ENCODE peak calls at places on chromosome 2, in ten cellular contexts. J is fibroblast of lung; F is cardiac fibroblast; O is B cell; K is fibroblast of the conjunctiva; A is CD4-positive, alpha-beta memory T cell; E is AG04450; G is HT-29; Y is tibial artery; T is T follicular helper cell. D is an unnamed sample.

GRCh38 chr2:61378281-61378680 is 92.6 kb downstream of the USP34 start:
- DNase-seq in J (no peak), A (no peak), T (no peak), O (no peak), K (no peak), E (no peak), G (no peak), Y (no peak), F (no peak), D (no peak)

GRCh38 chr2:165114345-165114943 is 89.4 kb downstream of the SCN3A start:
- DNase-seq in G (no peak), F (peak), T (no peak), K (peak), J (peak), Y (no peak), E (no peak), A (no peak), O (no peak), D (no peak)

GRCh38 chr2:189304360-189304759 is 124.8 kb upstream of the COL5A2 start:
- DNase-seq in K (no peak), J (no peak), O (no peak), A (peak), Y (no peak), F (no peak), T (peak), G (no peak), E (no peak), D (no peak)

GRCh38 chr2:144524190-144524957 is 4.5 kb upstream of the ZEB2 start:
- DNase-seq in K (no peak), Y (peak), G (no peak), A (no peak), F (peak), T (no peak), J (peak), O (peak), E (no peak), D (peak)

GRCh38 chr2:1653956-1654695 is 90.2 kb downstream of the PXDN start:
- DNase-seq in K (peak), J (peak), E (peak), A (no peak), G (no peak), T (no peak), Y (no peak), F (peak), O (no peak), D (no peak)

GRCh38 chr2:222707689-222708273 is 36.3 kb downstream of the MOGAT1 start:
- DNase-seq in O (peak), T (no peak), K (no peak), G (no peak), E (no peak), A (no peak), Y (no peak), F (peak), J (peak), D (no peak)

GRCh38 chr2:241193276-241193675 is 4.8 kb downstream of the ANO7 start:
- DNase-seq in J (no peak), F (no peak), E (no peak), G (no peak), T (no peak), A (no peak), K (no peak), Y (no peak), O (no peak), D (no peak)

GRCh38 chr2:162474006-162474405 is 130.1 kb downstream of the GCA start:
- DNase-seq in E (no peak), O (no peak), G (no peak), J (no peak), T (no peak), Y (no peak), A (no peak), K (no peak), F (no peak), D (no peak)

GRCh38 chr2:38498039-38498438 is 104.7 kb downstream of the HNRNPLL start:
- DNase-seq in K (no peak), O (peak), J (no peak), A (no peak), F (no peak), Y (no peak), G (no peak), T (no peak), E (no peak), D (peak)

GRCh38 chr2:197010200-197011020 is 83.9 kb upstream of the PGAP1 start:
- DNase-seq in Y (no peak), O (no peak), T (no peak), A (no peak), K (no peak), F (no peak), G (no peak), J (peak), E (no peak), D (no peak)

GRCh38 chr2:144660518-144661316 is 140.8 kb upstream of the ZEB2 start:
- DNase-seq in G (no peak), E (no peak), K (no peak), O (no peak), F (peak), J (peak), Y (no peak), A (no peak), T (no peak), D (no peak)

GRCh38 chr2:238658820-238659219 is 189.1 kb upstream of the TWIST2 start:
- DNase-seq in G (no peak), F (no peak), Y (no peak), O (no peak), J (no peak), A (no peak), K (no peak), T (no peak), E (no peak), D (no peak)

GRCh38 chr2:215793747-215794595 is 219.4 kb downstream of the MREG start:
- DNase-seq in O (no peak), A (no peak), E (peak), F (peak), G (peak), K (peak), T (no peak), Y (no peak), J (peak), D (no peak)

GRCh38 chr2:129905664-129906081 is 73.8 kb upstream of the RAB6C start:
- DNase-seq in K (no peak), Y (no peak), G (no peak), E (no peak), T (no peak), J (no peak), A (no peak), O (no peak), F (no peak), D (no peak)

GRCh38 chr2:28351621-28352020 is 41.0 kb upstream of the FOSL2 start:
- DNase-seq in F (no peak), K (no peak), Y (no peak), J (no peak), G (no peak), O (no peak), E (no peak), T (no peak), A (no peak), D (no peak)

GRCh38 chr2:37443082-37443481 is 98.7 kb downstream of the QPCT start:
- DNase-seq in T (no peak), Y (no peak), K (no peak), J (no peak), A (no peak), O (no peak), F (no peak), G (no peak), E (no peak), D (no peak)

GRCh38 chr2:82124629-82125028 is 1820.1 kb upstream of the LRRTM1 start:
- DNase-seq in Y (no peak), K (no peak), O (no peak), G (no peak), F (peak), E (no peak), T (no peak), J (no peak), A (no peak), D (peak)

GRCh38 chr2:6103949-6104348 is 411.8 kb downstream of the SOX11 start:
- DNase-seq in J (no peak), K (no peak), E (no peak), O (no peak), G (peak), F (no peak), Y (no peak), A (no peak), T (no peak), D (peak)

GRCh38 chr2:201794261-201794660 is 12.1 kb upstream of the CDK15 start:
- DNase-seq in A (no peak), F (no peak), J (peak), T (no peak), K (no peak), Y (no peak), E (no peak), O (no peak), G (no peak), D (no peak)

GRCh38 chr2:109549016-109549595 is 64.7 kb downstream of the SEPTIN10 start:
- DNase-seq in O (no peak), Y (no peak), T (no peak), K (no peak), F (no peak), A (no peak), E (no peak), G (no peak), J (peak), D (no peak)

GRCh38 chr2:180006781-180007579 is at the start of gene CWC22:
- DNase-seq in T (peak), Y (peak), A (peak), O (peak), K (peak), G (peak), E (peak), F (peak), J (peak), D (peak)

GRCh38 chr2:226657340-226658053 is 142.1 kb downstream of the IRS1 start:
- DNase-seq in A (no peak), O (no peak), Y (no peak), E (no peak), J (no peak), K (no peak), T (no peak), G (no peak), F (no peak), D (no peak)

GRCh38 chr2:110807520-110807919 is 75.1 kb downstream of the ACOXL start:
- DNase-seq in J (peak), O (no peak), Y (no peak), G (no peak), K (peak), E (no peak), F (peak), T (no peak), A (no peak), D (peak)

GRCh38 chr2:219661197-219661954 is 33.9 kb downstream of the SLC4A3 start:
- DNase-seq in T (no peak), A (no peak), O (no peak), K (no peak), F (peak), G (peak), Y (no peak), J (peak), E (no peak), D (no peak)

GRCh38 chr2:39373403-39373802 is 63.7 kb downstream of the MAP4K3 start:
- DNase-seq in A (no peak), F (no peak), J (no peak), G (no peak), O (no peak), K (no peak), Y (no peak), E (no peak), T (no peak), D (no peak)

GRCh38 chr2:182133195-182133891 is 147.7 kb downstream of the PPP1R1C start:
- DNase-seq in G (no peak), K (no peak), J (peak), T (no peak), F (no peak), E (no peak), A (no peak), O (no peak), Y (no peak), D (no peak)

GRCh38 chr2:95306306-95306895 is 9.3 kb downstream of the KCNIP3 start:
- DNase-seq in E (no peak), T (no peak), A (no peak), F (no peak), O (no peak), Y (no peak), J (no peak), G (no peak), K (no peak), D (no peak)

GRCh38 chr2:28717339-28717758 is 34.3 kb upstream of the PPP1CB start:
- DNase-seq in T (no peak), Y (peak), G (peak), A (no peak), O (no peak), K (peak), E (peak), F (peak), J (peak), D (peak)

GRCh38 chr2:217277646-217278048 is 417.8 kb upstream of the TNP1 start:
- DNase-seq in Y (no peak), A (no peak), O (no peak), G (peak), T (no peak), E (peak), J (peak), K (peak), F (peak), D (no peak)

GRCh38 chr2:81734981-81735380 is 1430.4 kb upstream of the LRRTM1 start:
- DNase-seq in G (no peak), A (no peak), O (no peak), K (no peak), J (peak), T (no peak), Y (no peak), F (no peak), E (peak), D (no peak)

GRCh38 chr2:44942304-44943030 is 965 bp downstream of the SIX3 start:
- DNase-seq in J (no peak), Y (no peak), A (no peak), T (no peak), E (no peak), K (no peak), O (peak), G (no peak), F (no peak), D (peak)

GRCh38 chr2:99340669-99341236 is 3.6 kb downstream of the EIF5B start:
- DNase-seq in A (no peak), G (no peak), T (no peak), E (no peak), K (no peak), Y (no peak), J (peak), F (no peak), O (no peak), D (no peak)

GRCh38 chr2:164782323-164782722 is 59.3 kb downstream of the COBLL1 start:
- DNase-seq in A (no peak), E (no peak), K (peak), Y (no peak), F (peak), O (no peak), T (no peak), J (peak), G (no peak), D (no peak)

GRCh38 chr2:52810460-52810859 is 957.1 kb upstream of the CHAC2 start:
- DNase-seq in F (peak), G (peak), E (no peak), T (no peak), Y (no peak), J (peak), A (no peak), K (peak), O (no peak), D (no peak)

GRCh38 chr2:191711621-191712020 is 33.7 kb downstream of the NABP1 start:
- DNase-seq in G (no peak), E (no peak), F (no peak), A (no peak), K (no peak), T (no peak), J (no peak), O (no peak), Y (no peak), D (no peak)

GRCh38 chr2:191869178-191869577 is 22.3 kb upstream of the CAVIN2 start:
- DNase-seq in K (no peak), G (peak), A (no peak), F (peak), E (no peak), J (peak), Y (no peak), O (no peak), T (no peak), D (no peak)

GRCh38 chr2:9560628-9561027 is 5.0 kb upstream of the ADAM17 start:
- DNase-seq in T (no peak), O (no peak), A (no peak), J (peak), E (no peak), Y (no peak), F (no peak), G (no peak), K (no peak), D (no peak)

GRCh38 chr2:165857881-165858280 is 63.8 kb upstream of the GALNT3 start:
- DNase-seq in J (peak), F (peak), E (peak), G (no peak), Y (no peak), K (peak), T (no peak), A (no peak), O (no peak), D (no peak)

GRCh38 chr2:223563462-223563861 is 38.7 kb downstream of the SCG2 start:
- DNase-seq in J (peak), A (no peak), G (peak), O (no peak), F (peak), E (peak), K (peak), Y (no peak), T (no peak), D (no peak)

D was measured in right cardiac atrium.